ENCODE peak calls at places on chromosomes 13 and 19, in nine cellular contexts. C is RWPE1, S is astrocyte, K is upper lobe of left lung, O is GM10248, J is AG04449, L is kidney epithelial cell, T is endothelial cell of umbilical vein, F is ascending aorta. R is an unnamed sample.

GRCh38 chr19:41031926-41032325 is 40.8 kb downstream of the CYP2B6 start:
- DNase-seq in S (no peak), J (no peak), L (no peak), C (peak; percentile 50), F (no peak), O (no peak), K (no peak), T (no peak), R (no peak)

GRCh38 chr19:27822336-27822735 is 1390.6 kb downstream of the UQCRFS1 start:
- DNase-seq in S (peak; percentile 56), K (no peak), J (no peak), O (no peak), T (no peak), L (no peak), F (no peak), C (no peak), R (no peak)

GRCh38 chr13:106513025-106513424 is 22.4 kb downstream of the EFNB2 start:
- DNase-seq in O (no peak), T (peak; percentile 81), J (no peak), C (no peak), F (no peak), L (peak; percentile 43), S (peak; percentile 73), K (no peak), R (no peak)

GRCh38 chr19:54186934-54187381 is 2.4 kb downstream of the MBOAT7 start:
- DNase-seq in S (no peak), L (no peak), J (no peak), T (no peak), K (no peak), O (no peak), C (no peak), F (no peak), R (no peak)

GRCh38 chr13:113103646-113104045 is 1.9 kb upstream of the F7 start:
- DNase-seq in F (no peak), S (no peak), J (no peak), O (no peak), L (no peak), T (no peak), C (no peak), K (peak; percentile 71), R (no peak)

GRCh38 chr13:25371158-25371557 is 616 bp upstream of the ATP8A2 start:
- DNase-seq in K (no peak), L (no peak), C (no peak), T (no peak), S (no peak), F (no peak), J (no peak), O (no peak), R (no peak)

GRCh38 chr13:99859178-99860177 is 112.1 kb downstream of the ZIC5 start:
- DNase-seq in L (no peak), S (no peak), O (no peak), T (no peak), F (no peak), J (no peak), C (no peak), K (no peak), R (no peak)

GRCh38 chr13:24500977-24501376 is 11.6 kb downstream of the PARP4 start:
- DNase-seq in S (peak; percentile 84), T (peak; percentile 80), K (no peak), C (peak; percentile 45), L (no peak), F (no peak), J (no peak), O (no peak), R (no peak)

GRCh38 chr13:92967923-92968322 is 258.7 kb upstream of the GPC6 start:
- DNase-seq in O (no peak), J (no peak), C (no peak), T (no peak), F (no peak), K (no peak), L (no peak), S (no peak), R (no peak)

GRCh38 chr19:39470724-39471339 is 9.8 kb upstream of the TIMM50 start:
- DNase-seq in O (no peak), S (peak; percentile 7), F (no peak), T (no peak), J (no peak), L (no peak), C (no peak), K (no peak), R (no peak)

GRCh38 chr13:33351324-33351723 is 65.8 kb upstream of the STARD13 start:
- DNase-seq in J (no peak), O (peak; percentile 24), C (no peak), L (peak; percentile 14), T (peak; percentile 65), S (peak; percentile 55), K (no peak), F (no peak), R (no peak)

GRCh38 chr19:17406039-17406886 is 833 bp upstream of the BST2 start:
- DNase-seq in F (no peak), L (no peak), O (peak; percentile 52), C (no peak), K (no peak), S (peak; percentile 59), J (no peak), T (peak; percentile 41), R (no peak)

GRCh38 chr13:110760611-110761010 is 47.1 kb downstream of the ING1 start:
- DNase-seq in K (no peak), S (no peak), C (no peak), J (no peak), L (no peak), T (no peak), O (no peak), F (no peak), R (no peak)

GRCh38 chr13:29539866-29540265 is 55.6 kb downstream of the SLC7A1 start:
- DNase-seq in K (no peak), J (no peak), F (no peak), L (no peak), T (no peak), S (no peak), O (no peak), C (no peak), R (no peak)

GRCh38 chr19:40718774-40719391 is 2.0 kb downstream of the ITPKC start:
- DNase-seq in O (no peak), K (peak; percentile 89), J (no peak), T (peak; percentile 49), S (peak; percentile 16), F (no peak), C (peak; percentile 87), L (no peak), R (no peak)

GRCh38 chr13:26037302-26037701 is 14.5 kb downstream of the SHISA2 start:
- DNase-seq in C (no peak), F (no peak), L (no peak), S (no peak), K (no peak), J (no peak), T (peak; percentile 40), O (no peak), R (no peak)

GRCh38 chr13:51330741-51331140 is 8.8 kb upstream of the SERPINE3 start:
- DNase-seq in C (no peak), F (no peak), J (peak; percentile 9), L (no peak), K (no peak), S (peak; percentile 75), O (peak; percentile 41), T (no peak), R (no peak)

GRCh38 chr13:61123533-61124269 is 291.9 kb downstream of the PCDH20 start:
- DNase-seq in J (no peak), C (no peak), T (no peak), O (no peak), K (no peak), L (no peak), F (no peak), S (no peak), R (no peak)

GRCh38 chr19:46693760-46694159 is 23.2 kb downstream of the PRKD2 start:
- DNase-seq in S (no peak), O (no peak), F (no peak), T (no peak), L (no peak), J (no peak), C (no peak), K (peak; percentile 80), R (no peak)
- TF ChIP-seq CTCF in S (no peak), O (no peak), F (no peak), T (no peak), L (no peak), J (no peak), C (no peak), K (no peak), R (no peak)

GRCh38 chr13:44874176-44874575 is 115.1 kb downstream of the NUFIP1 start:
- DNase-seq in C (no peak), O (no peak), F (no peak), S (no peak), K (no peak), J (no peak), T (no peak), L (no peak), R (no peak)

GRCh38 chr13:44874886-44875630 is 114.2 kb downstream of the NUFIP1 start:
- DNase-seq in C (no peak), T (no peak), F (no peak), J (no peak), S (peak; percentile 46), K (no peak), L (no peak), O (no peak), R (no peak)

GRCh38 chr13:44872751-44873150 is 116.5 kb downstream of the NUFIP1 start:
- DNase-seq in J (no peak), K (peak; percentile 29), S (no peak), L (no peak), T (no peak), F (no peak), C (no peak), O (no peak), R (no peak)

GRCh38 chr13:44870456-44870929 is 118.8 kb downstream of the NUFIP1 start:
- DNase-seq in C (no peak), T (no peak), O (no peak), L (no peak), F (peak; percentile 25), S (no peak), K (peak; percentile 32), J (no peak), R (no peak)

DNA sequence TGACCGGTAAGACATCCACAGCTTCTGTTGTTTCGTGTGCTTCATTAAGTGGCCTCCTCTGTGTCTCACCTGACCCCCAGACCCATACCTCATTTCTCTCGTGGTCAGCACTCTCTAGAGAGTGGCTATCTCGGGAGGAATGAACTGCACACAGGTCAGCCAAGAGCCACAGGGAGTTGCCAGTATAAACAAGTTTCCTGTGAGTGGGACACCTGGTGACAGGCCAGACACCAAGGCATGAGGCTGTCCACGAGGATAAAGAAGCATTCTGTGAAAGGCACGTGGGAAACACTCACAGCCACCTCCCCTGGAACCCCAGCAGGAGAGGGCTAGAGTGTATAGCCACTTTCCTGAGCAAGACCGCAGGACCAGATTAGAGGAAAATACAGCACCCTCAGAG is 115.8 kb downstream of the NUFIP1 start:
- DNase-seq in J (no peak), F (no peak), C (no peak), O (no peak), S (peak; percentile 57), L (no peak), T (no peak), K (no peak), R (no peak)
- TF ChIP-seq CTCF in J (no peak), F (no peak), C (no peak), O (no peak), S (no peak), L (no peak), T (no peak), K (no peak), R (no peak)

GRCh38 chr13:91817250-91817649 is 418.8 kb downstream of the GPC5 start:
- DNase-seq in L (no peak), T (peak; percentile 19), S (peak; percentile 9), O (no peak), K (no peak), C (no peak), F (no peak), J (no peak), R (no peak)
- TF ChIP-seq CTCF in L (peak; percentile 35), T (peak; percentile 12), S (peak; percentile 46), O (peak; percentile 16), K (no peak), C (no peak), F (no peak), J (no peak), R (peak; percentile 74)

GRCh38 chr19:30130356-30131122 is 188.5 kb downstream of the URI1 start:
- DNase-seq in O (no peak), C (no peak), F (no peak), L (no peak), S (no peak), K (no peak), T (no peak), J (no peak), R (no peak)
- TF ChIP-seq CTCF in O (no peak), C (no peak), F (no peak), L (no peak), S (no peak), K (no peak), T (no peak), J (no peak), R (no peak)

R was measured in D721Med.